ENCODE peak calls at places on chromosomes 4 and X, in seven cellular contexts. One of them, this sample, is unnamed.
A peak's percentile ranks its signal among the peaks of the same experiment; 100 is the strongest.

GRCh38 chr4:39045791-39046221 is 13.6 kb upstream of the TMEM156 start:
- DNase-seq in GM06990: no peak
- DNase-seq in mucosa of descending colon: no peak
- DNase-seq in AG09319: no peak
- DNase-seq in neural crest cell: no peak
- DNase-seq in Peyer's patch: no peak
- DNase-seq in heart left ventricle: no peak
- DNase-seq in this sample: no peak

GRCh38 chrX:13419918-13420317 is 100.1 kb upstream of the ATXN3L start:
- DNase-seq in neural crest cell: no peak
- DNase-seq in GM06990: no peak
- DNase-seq in Peyer's patch: no peak
- DNase-seq in heart left ventricle: no peak
- DNase-seq in AG09319: no peak
- DNase-seq in mucosa of descending colon: no peak
- DNase-seq in this sample: no peak

GRCh38 chrX:136755411-136755810 is 25.3 kb downstream of the ARHGEF6 start:
- DNase-seq in Peyer's patch: no peak
- DNase-seq in GM06990: no peak
- DNase-seq in heart left ventricle: no peak
- DNase-seq in neural crest cell: no peak
- DNase-seq in AG09319: no peak
- DNase-seq in mucosa of descending colon: no peak
- DNase-seq in this sample: no peak

GRCh38 chr4:154643493-154643892 is 31.0 kb upstream of the FGG start:
- DNase-seq in neural crest cell: no peak
- DNase-seq in heart left ventricle: no peak
- DNase-seq in AG09319: no peak
- DNase-seq in Peyer's patch: no peak
- DNase-seq in mucosa of descending colon: no peak
- DNase-seq in GM06990: no peak
- DNase-seq in this sample: no peak

GRCh38 chrX:44011505-44011904 is 38.3 kb upstream of the NDP start:
- DNase-seq in neural crest cell: no peak
- DNase-seq in heart left ventricle: no peak
- DNase-seq in mucosa of descending colon: no peak
- DNase-seq in AG09319: no peak
- DNase-seq in GM06990: no peak
- DNase-seq in Peyer's patch: no peak
- DNase-seq in this sample: no peak

GRCh38 chr4:153151535-153152452 is 52.4 kb upstream of the TRIM2 start:
- DNase-seq in Peyer's patch: no peak
- DNase-seq in neural crest cell: peak; percentile 81
- DNase-seq in GM06990: peak; percentile 63
- DNase-seq in mucosa of descending colon: peak; percentile 93
- DNase-seq in AG09319: no peak
- DNase-seq in heart left ventricle: no peak
- DNase-seq in this sample: peak; percentile 89

GRCh38 chrX:50865311-50865710 is 45.2 kb upstream of the BMP15 start:
- DNase-seq in Peyer's patch: no peak
- DNase-seq in GM06990: no peak
- DNase-seq in heart left ventricle: no peak
- DNase-seq in mucosa of descending colon: no peak
- DNase-seq in AG09319: no peak
- DNase-seq in neural crest cell: no peak
- DNase-seq in this sample: no peak

GRCh38 chrX:42149786-42150185 is 226.4 kb upstream of the CASK start:
- DNase-seq in AG09319: no peak
- DNase-seq in neural crest cell: no peak
- DNase-seq in heart left ventricle: no peak
- DNase-seq in Peyer's patch: no peak
- DNase-seq in mucosa of descending colon: no peak
- DNase-seq in GM06990: no peak
- DNase-seq in this sample: no peak

GRCh38 chr4:150133605-150134004 is 55.4 kb downstream of the DCLK2 start:
- DNase-seq in AG09319: no peak
- DNase-seq in heart left ventricle: no peak
- DNase-seq in mucosa of descending colon: no peak
- DNase-seq in GM06990: no peak
- DNase-seq in Peyer's patch: no peak
- DNase-seq in neural crest cell: no peak
- DNase-seq in this sample: no peak

GRCh38 chr4:164768516-164768915 is 14.6 kb downstream of the SMIM31 start:
- DNase-seq in mucosa of descending colon: no peak
- DNase-seq in GM06990: no peak
- DNase-seq in AG09319: no peak
- DNase-seq in heart left ventricle: no peak
- DNase-seq in neural crest cell: no peak
- DNase-seq in Peyer's patch: no peak
- DNase-seq in this sample: no peak
- TF ChIP-seq CTCF in mucosa of descending colon: no peak
- TF ChIP-seq CTCF in GM06990: peak; percentile 43
- TF ChIP-seq CTCF in AG09319: peak; percentile 45
- TF ChIP-seq CTCF in heart left ventricle: no peak
- TF ChIP-seq CTCF in neural crest cell: peak; percentile 68
- TF ChIP-seq CTCF in Peyer's patch: peak; percentile 5
- TF ChIP-seq CTCF in this sample: no peak

GRCh38 chr4:65669008-65669971 is 999 bp downstream of the EPHA5 start:
- DNase-seq in Peyer's patch: no peak
- DNase-seq in GM06990: no peak
- DNase-seq in AG09319: no peak
- DNase-seq in mucosa of descending colon: no peak
- DNase-seq in heart left ventricle: peak; percentile 51
- DNase-seq in neural crest cell: peak; percentile 7
- DNase-seq in this sample: no peak

GRCh38 chr4:65668201-65669007 is 1.9 kb downstream of the EPHA5 start:
- DNase-seq in AG09319: no peak
- DNase-seq in neural crest cell: no peak
- DNase-seq in mucosa of descending colon: peak; percentile 22
- DNase-seq in GM06990: no peak
- DNase-seq in Peyer's patch: no peak
- DNase-seq in heart left ventricle: peak; percentile 33
- DNase-seq in this sample: no peak

GRCh38 chr4:65669981-65670330 is 333 bp downstream of the EPHA5 start:
- DNase-seq in neural crest cell: no peak
- DNase-seq in heart left ventricle: no peak
- DNase-seq in AG09319: peak; percentile 2
- DNase-seq in Peyer's patch: no peak
- DNase-seq in GM06990: no peak
- DNase-seq in mucosa of descending colon: no peak
- DNase-seq in this sample: no peak

GRCh38 chr4:65671402-65671801 is 1.1 kb upstream of the EPHA5 start:
- DNase-seq in GM06990: no peak
- DNase-seq in Peyer's patch: no peak
- DNase-seq in neural crest cell: no peak
- DNase-seq in mucosa of descending colon: no peak
- DNase-seq in AG09319: no peak
- DNase-seq in heart left ventricle: no peak
- DNase-seq in this sample: no peak

DNA sequence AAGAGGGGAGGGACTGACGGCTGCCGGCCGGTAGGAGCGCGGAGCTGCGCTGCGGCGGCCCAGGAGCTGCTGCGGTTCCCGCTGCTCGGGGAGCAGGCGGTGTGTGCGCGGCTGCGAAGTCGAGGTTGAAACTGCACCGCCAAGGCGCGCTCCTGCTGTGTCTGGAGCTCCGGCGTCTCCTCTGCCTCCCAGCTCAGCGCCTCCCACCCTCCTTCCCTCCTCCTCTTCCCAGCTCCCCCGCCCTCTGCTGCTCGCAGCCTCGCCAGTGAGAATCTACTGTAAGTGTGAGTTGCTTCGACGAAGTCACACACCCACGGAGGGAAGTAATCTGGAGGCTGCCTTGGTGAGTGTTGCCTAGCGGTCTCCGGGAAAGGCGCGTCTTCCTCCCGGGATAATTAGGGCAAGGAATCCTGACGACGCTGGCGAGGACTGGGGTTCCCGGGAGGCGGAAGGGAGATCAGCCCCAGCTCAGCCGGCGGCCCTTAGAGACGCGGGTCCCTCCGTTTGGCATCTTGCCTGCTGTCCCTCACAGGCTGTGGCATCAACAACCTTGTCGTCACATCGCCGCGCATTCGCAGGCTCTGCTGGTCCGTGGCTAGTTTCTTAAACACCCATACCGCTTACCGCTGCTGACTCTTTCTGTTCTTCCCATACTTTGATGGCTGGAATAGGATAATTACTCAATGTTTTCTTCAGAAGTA is at the start of gene EPHA5:
- DNase-seq in neural crest cell: peak; percentile 64
- DNase-seq in AG09319: peak; percentile 0
- DNase-seq in heart left ventricle: peak; percentile 79
- DNase-seq in GM06990: no peak
- DNase-seq in Peyer's patch: no peak
- DNase-seq in mucosa of descending colon: peak; percentile 40
- DNase-seq in this sample: no peak
- TF ChIP-seq CTCF in neural crest cell: peak; percentile 53
- TF ChIP-seq CTCF in AG09319: no peak
- TF ChIP-seq CTCF in heart left ventricle: no peak
- TF ChIP-seq CTCF in GM06990: no peak
- TF ChIP-seq CTCF in Peyer's patch: no peak
- TF ChIP-seq CTCF in mucosa of descending colon: no peak
- TF ChIP-seq CTCF in this sample: no peak

DNA sequence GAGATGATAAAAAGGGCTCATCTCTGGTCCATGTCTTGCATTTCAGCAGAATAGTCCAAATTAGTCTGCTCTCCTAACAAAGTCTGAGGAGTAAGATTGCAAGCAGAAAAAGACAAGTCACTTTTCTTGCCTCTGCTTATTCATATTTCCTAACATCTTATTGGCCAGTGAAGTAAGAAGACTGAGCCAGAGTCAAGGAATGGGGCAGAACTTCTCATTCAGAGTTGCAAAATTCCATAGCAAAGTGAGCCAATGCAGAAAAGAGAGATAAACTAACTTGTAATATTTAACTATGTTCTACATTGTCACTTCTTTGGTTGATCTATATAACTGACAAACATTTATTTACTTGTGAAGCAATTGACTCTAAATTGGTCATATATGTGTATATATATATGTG is 2304.0 kb downstream of the ARAP2 start:
- DNase-seq in AG09319: no peak
- DNase-seq in Peyer's patch: no peak
- DNase-seq in heart left ventricle: no peak
- DNase-seq in neural crest cell: no peak
- DNase-seq in mucosa of descending colon: no peak
- DNase-seq in GM06990: no peak
- DNase-seq in this sample: no peak
- TF ChIP-seq CTCF in AG09319: no peak
- TF ChIP-seq CTCF in Peyer's patch: no peak
- TF ChIP-seq CTCF in heart left ventricle: no peak
- TF ChIP-seq CTCF in neural crest cell: no peak
- TF ChIP-seq CTCF in mucosa of descending colon: no peak
- TF ChIP-seq CTCF in GM06990: no peak
- TF ChIP-seq CTCF in this sample: no peak

GRCh38 chrX:141278306-141278705 is 36.0 kb upstream of the SPANXC start:
- DNase-seq in Peyer's patch: no peak
- DNase-seq in neural crest cell: peak; percentile 1
- DNase-seq in GM06990: no peak
- DNase-seq in heart left ventricle: no peak
- DNase-seq in mucosa of descending colon: no peak
- DNase-seq in AG09319: no peak
- DNase-seq in this sample: peak; percentile 1
- TF ChIP-seq CTCF in Peyer's patch: no peak
- TF ChIP-seq CTCF in neural crest cell: peak; percentile 72
- TF ChIP-seq CTCF in GM06990: peak; percentile 57
- TF ChIP-seq CTCF in heart left ventricle: peak; percentile 26
- TF ChIP-seq CTCF in mucosa of descending colon: no peak
- TF ChIP-seq CTCF in AG09319: peak; percentile 64
- TF ChIP-seq CTCF in this sample: no peak

GRCh38 chrX:131831185-131831520 is 191.9 kb upstream of the STK26 start:
- DNase-seq in neural crest cell: no peak
- DNase-seq in mucosa of descending colon: no peak
- DNase-seq in heart left ventricle: no peak
- DNase-seq in Peyer's patch: no peak
- DNase-seq in AG09319: no peak
- DNase-seq in GM06990: no peak
- DNase-seq in this sample: no peak

GRCh38 chrX:131827935-131828334 is 195.2 kb upstream of the STK26 start:
- DNase-seq in heart left ventricle: no peak
- DNase-seq in neural crest cell: no peak
- DNase-seq in AG09319: no peak
- DNase-seq in mucosa of descending colon: no peak
- DNase-seq in Peyer's patch: no peak
- DNase-seq in GM06990: peak; percentile 33
- DNase-seq in this sample: peak; percentile 44

GRCh38 chrX:131826572-131826971 is 196.5 kb upstream of the STK26 start:
- DNase-seq in GM06990: no peak
- DNase-seq in mucosa of descending colon: no peak
- DNase-seq in Peyer's patch: no peak
- DNase-seq in AG09319: no peak
- DNase-seq in heart left ventricle: no peak
- DNase-seq in neural crest cell: no peak
- DNase-seq in this sample: no peak

GRCh38 chrX:131828482-131828881 is 194.6 kb upstream of the STK26 start:
- DNase-seq in GM06990: no peak
- DNase-seq in neural crest cell: no peak
- DNase-seq in AG09319: no peak
- DNase-seq in mucosa of descending colon: no peak
- DNase-seq in heart left ventricle: no peak
- DNase-seq in Peyer's patch: no peak
- DNase-seq in this sample: no peak

GRCh38 chrX:131830400-131831184 is 192.5 kb upstream of the STK26 start:
- DNase-seq in neural crest cell: peak; percentile 79
- DNase-seq in Peyer's patch: peak; percentile 28
- DNase-seq in mucosa of descending colon: no peak
- DNase-seq in AG09319: peak; percentile 37
- DNase-seq in GM06990: no peak
- DNase-seq in heart left ventricle: peak; percentile 66
- DNase-seq in this sample: peak; percentile 74
- TF ChIP-seq CTCF in neural crest cell: peak; percentile 78
- TF ChIP-seq CTCF in Peyer's patch: peak; percentile 36
- TF ChIP-seq CTCF in mucosa of descending colon: no peak
- TF ChIP-seq CTCF in AG09319: peak; percentile 49
- TF ChIP-seq CTCF in GM06990: no peak
- TF ChIP-seq CTCF in heart left ventricle: peak; percentile 75
- TF ChIP-seq CTCF in this sample: no peak

DNA sequence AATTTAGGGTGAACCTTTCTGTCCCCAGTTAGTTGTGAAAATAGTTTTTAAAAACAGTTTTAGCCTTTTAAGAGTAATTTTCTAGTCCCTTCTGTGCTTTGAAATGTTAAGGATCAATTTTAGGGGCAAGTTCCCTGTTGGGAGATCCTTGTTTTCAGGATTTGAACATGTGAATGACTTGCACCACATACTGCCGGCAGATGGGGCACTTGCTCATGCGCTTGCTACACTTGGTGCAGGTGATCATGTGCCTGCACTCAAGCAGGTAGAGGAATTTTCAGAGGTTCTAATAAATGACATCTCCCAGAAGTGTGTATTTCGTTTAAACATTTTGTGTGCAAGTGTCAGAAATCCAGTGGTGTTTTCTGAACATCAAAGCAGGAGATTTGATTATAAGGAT is 195.9 kb downstream of the CHM start:
- DNase-seq in GM06990: no peak
- DNase-seq in neural crest cell: no peak
- DNase-seq in Peyer's patch: no peak
- DNase-seq in heart left ventricle: no peak
- DNase-seq in AG09319: no peak
- DNase-seq in mucosa of descending colon: peak; percentile 29
- DNase-seq in this sample: peak; percentile 52
- TF ChIP-seq CTCF in GM06990: no peak
- TF ChIP-seq CTCF in neural crest cell: peak; percentile 69
- TF ChIP-seq CTCF in Peyer's patch: peak; percentile 14
- TF ChIP-seq CTCF in heart left ventricle: no peak
- TF ChIP-seq CTCF in AG09319: peak; percentile 26
- TF ChIP-seq CTCF in mucosa of descending colon: no peak
- TF ChIP-seq CTCF in this sample: peak; percentile 31

GRCh38 chr4:96352051-96352517 is 512.2 kb downstream of the PDHA2 start:
- DNase-seq in mucosa of descending colon: no peak
- DNase-seq in GM06990: no peak
- DNase-seq in AG09319: no peak
- DNase-seq in heart left ventricle: no peak
- DNase-seq in neural crest cell: peak; percentile 17
- DNase-seq in Peyer's patch: no peak
- DNase-seq in this sample: peak; percentile 36
- TF ChIP-seq CTCF in mucosa of descending colon: no peak
- TF ChIP-seq CTCF in GM06990: no peak
- TF ChIP-seq CTCF in AG09319: no peak
- TF ChIP-seq CTCF in heart left ventricle: no peak
- TF ChIP-seq CTCF in neural crest cell: peak; percentile 63
- TF ChIP-seq CTCF in Peyer's patch: peak; percentile 38
- TF ChIP-seq CTCF in this sample: no peak

This sample was measured in Calu3.